ENCODE peak calls at places on chromosomes 4 and X, in five cellular contexts. W, K, F, Z and N are unnamed samples. For H3K4me1, the result is how much of the 10 kb centered on the place peaks cover.

GRCh38 chr4:140483445-140483844 is 14.6 kb downstream of the MGAT4D start:
- DNase-seq in W (no peak), K (no peak), F (no peak), Z (no peak), N (no peak)

GRCh38 chrX:109638158-109638557 is 13.2 kb upstream of the KCNE5 start:
- DNase-seq in W (no peak), K (no peak), F (no peak), Z (no peak), N (no peak)

GRCh38 chr4:38469410-38469809 is 194.6 kb upstream of the KLF3 start:
- DNase-seq in W (no peak), K (no peak), F (no peak), Z (no peak), N (no peak)

GRCh38 chrX:34810364-34810763 is 132.2 kb upstream of the FAM47B start:
- DNase-seq in W (peak), K (no peak), F (no peak), Z (no peak), N (peak)

GRCh38 chr4:88211473-88212252 is 53.2 kb upstream of the ABCG2 start:
- DNase-seq in W (peak), K (peak), F (peak), Z (peak), N (peak)

GRCh38 chrX:41119803-41120202 is 34.6 kb downstream of the USP9X start:
- DNase-seq in W (no peak), K (no peak), F (no peak), Z (no peak), N (no peak)

GRCh38 chr4:147108409-147108808 is 162.7 kb upstream of the TTC29 start:
- DNase-seq in W (peak), K (no peak), F (no peak), Z (no peak), N (peak)

GRCh38 chr4:186939766-186940165 is 216.1 kb upstream of the FAT1 start:
- DNase-seq in W (no peak), K (no peak), F (no peak), Z (no peak), N (no peak)

GRCh38 chrX:34350552-34350951 is 218.4 kb upstream of the FAM47A start:
- DNase-seq in W (peak), K (no peak), F (no peak), Z (no peak), N (no peak)

GRCh38 chrX:120213438-120214265 is 37.0 kb upstream of the ZBTB33 start:
- DNase-seq in W (peak), K (peak), F (peak), Z (peak), N (peak)

GRCh38 chrX:10787264-10787663 is 166.9 kb upstream of the MID1 start:
- DNase-seq in W (no peak), K (no peak), F (no peak), Z (no peak), N (no peak)

GRCh38 chr4:48129307-48130014 is 4.6 kb downstream of the TXK start:
- DNase-seq in W (peak), K (no peak), F (no peak), Z (no peak), N (no peak)

GRCh38 chr4:98657531-98658286 is 702 bp downstream of the TSPAN5 start:
- DNase-seq in W (peak), K (no peak), F (peak), Z (peak), N (peak)

GRCh38 chrX:111506826-111507225 is 4.6 kb upstream of the SERTM2 start:
- DNase-seq in W (no peak), K (no peak), F (no peak), Z (no peak), N (no peak)

GRCh38 chr4:72846280-72847111 is 223.0 kb downstream of the COX18 start:
- DNase-seq in W (peak), K (no peak), F (peak), Z (no peak), N (peak)

GRCh38 chr4:69640289-69640688 is 847 bp upstream of the UGT2A2 start:
- DNase-seq in W (no peak), K (no peak), F (no peak), Z (no peak), N (no peak)

GRCh38 chr4:56371426-56372220 is 15.7 kb downstream of the AASDH start:
- DNase-seq in W (no peak), K (no peak), F (no peak), Z (no peak), N (no peak)

GRCh38 chr4:85798011-85798770 is 323.2 kb downstream of the ARHGAP24 start:
- DNase-seq in W (no peak), K (no peak), F (no peak), Z (no peak), N (peak)

GRCh38 chr4:15779336-15779735 is 1.2 kb downstream of the CD38 start:
- DNase-seq in W (peak), K (no peak), F (no peak), Z (peak), N (peak)

GRCh38 chr4:89765966-89766365 is 71.0 kb downstream of the SNCA start:
- DNase-seq in W (no peak), K (no peak), F (no peak), Z (no peak), N (peak)

GRCh38 chrX:1452497-1453389 is at the start of gene ASMTL:
- DNase-seq in W (peak), K (peak), F (peak), Z (peak), N (peak)

GRCh38 chr4:141933978-141934377 is 297.6 kb downstream of the IL15 start:
- DNase-seq in W (peak), K (no peak), F (no peak), Z (no peak), N (no peak)

GRCh38 chr4:107467461-107467860 is 252.6 kb downstream of the PAPSS1 start:
- DNase-seq in W (no peak), K (no peak), F (no peak), Z (no peak), N (no peak)

GRCh38 chrX:7045238-7045955 is 102.1 kb upstream of the STS start:
- DNase-seq in W (no peak), K (no peak), F (no peak), Z (no peak), N (no peak)
- TF ChIP-seq EZH2phosphoT487 in W (no peak), K (no peak), F (no peak), Z (no peak), N (no peak)

GRCh38 chrX:2550288-2551020 is 49.7 kb upstream of the DHRSX start:
- DNase-seq in W (no peak), K (no peak), F (no peak), Z (no peak), N (peak)
- H3K9ac ChIP-seq in W (no peak), K (no peak), F (no peak), Z (no peak), N (no peak)

DNA sequence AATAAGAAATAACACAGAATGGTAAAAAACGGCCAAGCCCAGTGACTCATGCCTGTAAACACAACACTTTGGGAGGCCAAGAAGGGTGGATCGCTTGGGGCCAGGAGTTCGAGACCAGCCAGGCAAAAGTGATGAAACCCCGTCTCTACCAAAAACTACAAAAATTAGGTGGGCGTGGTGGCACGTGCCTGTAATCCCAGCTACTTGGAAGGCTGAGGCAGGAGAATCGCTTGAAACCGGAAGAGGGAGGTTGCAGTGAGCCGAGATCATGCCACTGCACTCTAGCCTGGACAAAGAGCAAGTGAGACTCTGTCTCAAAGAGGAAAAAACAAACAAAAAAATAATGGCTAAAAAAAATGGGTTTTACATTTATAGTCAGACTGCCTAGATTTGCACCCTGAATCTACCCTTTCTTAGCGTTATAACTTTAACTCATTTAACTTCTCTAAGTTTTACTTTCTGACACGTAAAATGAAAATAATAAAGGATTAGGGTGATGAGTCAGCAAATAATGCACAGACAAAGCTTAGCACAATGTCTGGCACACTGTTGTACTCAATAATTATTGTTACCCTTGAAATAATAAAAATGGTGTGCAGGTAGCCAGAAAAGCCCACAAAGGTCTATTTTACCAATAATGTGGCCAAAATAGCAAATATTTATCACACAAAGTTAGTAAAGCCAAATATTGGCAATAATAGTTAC is 55.0 kb downstream of the ATP11C start:
- DNase-seq in W (peak), K (no peak), F (no peak), Z (no peak), N (peak)
- H3K4me1 ChIP-seq in W (under half), K (under half), F (under half), Z (under half), N (under half)

GRCh38 chrX:112913807-112914206 is 73.2 kb upstream of the AMOT start:
- DNase-seq in W (no peak), K (no peak), F (no peak), Z (no peak), N (peak)
- TF ChIP-seq EZH2phosphoT487 in W (no peak), K (no peak), F (no peak), Z (no peak), N (no peak)

DNA sequence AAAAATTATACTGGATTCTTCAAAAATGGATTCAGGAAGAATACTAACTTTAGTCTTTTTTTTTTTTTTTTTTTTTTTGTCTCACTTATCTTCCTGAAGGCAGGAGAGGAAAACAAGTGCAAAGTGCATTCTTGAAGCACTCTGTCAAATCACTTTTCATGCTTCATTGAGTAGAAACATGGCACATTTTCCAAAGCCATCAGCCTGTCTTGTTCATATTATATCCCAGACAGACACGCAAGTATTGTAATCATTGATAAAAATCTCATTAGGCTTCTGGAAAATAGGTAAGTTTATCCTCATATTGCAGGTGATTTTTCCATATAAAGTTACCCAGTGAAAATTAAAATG is 1.3 kb downstream of the BBS12 start:
- DNase-seq in W (no peak), K (no peak), F (no peak), Z (no peak), N (no peak)
- H3K9ac ChIP-seq in W (peak), K (peak), F (peak), Z (peak), N (peak)

DNA sequence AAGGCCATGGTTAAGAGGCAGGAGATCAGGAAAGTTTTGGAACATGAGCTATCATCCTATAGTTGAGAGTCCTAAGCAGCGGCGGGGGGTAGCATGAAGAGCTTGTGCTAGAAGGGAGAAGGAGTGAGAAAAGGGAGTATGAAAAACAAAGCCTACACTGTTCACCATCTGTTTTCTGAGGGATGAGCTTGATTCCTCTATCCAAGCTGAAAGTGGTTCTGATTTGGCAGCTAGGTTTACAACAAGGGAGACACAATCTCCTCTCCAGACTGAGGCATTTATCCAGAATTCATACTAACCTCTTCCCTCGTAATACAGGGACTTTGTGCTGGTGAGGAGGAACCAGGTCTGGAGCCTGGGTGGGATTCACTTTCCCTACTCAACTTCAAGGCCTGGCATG is 23.6 kb downstream of the TSC22D3 start:
- DNase-seq in W (no peak), K (no peak), F (no peak), Z (no peak), N (no peak)
- H3K4me1 ChIP-seq in W (under half), K (under half), F (under half), Z (under half), N (under half)

DNA sequence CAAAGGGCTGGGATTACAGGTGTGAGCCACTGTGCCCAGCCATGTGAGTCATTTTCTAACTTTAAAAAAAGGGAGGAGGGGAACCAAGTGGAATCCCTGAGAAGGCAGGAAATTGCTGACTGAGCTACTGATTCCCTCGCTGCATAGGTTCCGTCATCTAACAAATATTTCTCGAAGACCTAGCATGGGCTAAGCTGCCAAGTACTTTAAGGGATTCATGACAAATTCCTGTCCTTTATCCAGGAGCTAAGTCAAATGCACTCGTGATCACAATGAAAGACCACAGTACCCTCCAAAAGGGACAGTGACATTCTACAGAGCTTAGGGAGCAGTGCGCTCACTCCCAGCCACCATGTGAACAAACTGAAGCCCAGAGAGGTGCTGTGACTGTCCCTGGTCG is 33.2 kb upstream of the MAN2B2 start:
- DNase-seq in W (peak), K (no peak), F (no peak), Z (no peak), N (no peak)
- TF ChIP-seq EZH2phosphoT487 in W (no peak), K (no peak), F (no peak), Z (no peak), N (no peak)

GRCh38 chrX:45347877-45348675 is 147.4 kb upstream of the DIPK2B start:
- DNase-seq in W (peak), K (no peak), F (no peak), Z (no peak), N (peak)

DNA sequence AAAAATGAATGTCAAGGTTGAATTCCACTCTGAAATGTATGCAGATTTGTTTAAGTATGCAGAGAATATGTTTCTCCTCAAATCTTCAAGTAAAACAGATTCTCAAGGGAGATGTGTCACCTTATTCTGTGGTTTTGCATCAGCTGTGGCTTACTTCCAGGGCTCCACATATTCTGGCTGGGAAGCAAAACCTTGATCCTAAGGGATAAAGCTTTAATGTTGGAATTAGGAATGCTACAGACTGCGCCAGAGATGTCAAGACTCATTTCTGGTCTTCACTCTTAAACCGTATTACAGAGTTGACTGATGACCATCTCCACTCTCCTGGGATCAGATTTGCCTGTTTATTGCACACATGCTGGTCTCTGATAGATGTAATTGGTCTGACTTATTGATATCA is 143.9 kb upstream of the DIPK2B start:
- DNase-seq in W (peak), K (no peak), F (no peak), Z (no peak), N (peak)
- H3K9ac ChIP-seq in W (no peak), K (no peak), F (no peak), Z (peak), N (no peak)